ENCODE peak calls at places on chromosomes 13 and 19, in four cellular contexts. J is putamen; I is activated T-helper 9 cell treated with anti-CD3 and anti-CD28 coated beads, Interleukin-2, amount 50 U/mL, for 16 hours; A is left lung. P is an unnamed sample.

GRCh38 chr19:37691881-37692504 is 27.6 kb downstream of the ZNF607 start:
- DNase-seq in J (peak), I (peak), A (peak), P (peak)

GRCh38 chr13:109509154-109509905 is 277.1 kb downstream of the IRS2 start:
- DNase-seq in J (no peak), I (no peak), A (no peak), P (no peak)

GRCh38 chr19:2064395-2064787 is 13.3 kb upstream of the MKNK2 start:
- DNase-seq in J (no peak), I (no peak), A (no peak), P (no peak)

GRCh38 chr19:20154636-20155035 is 12.4 kb upstream of the ZNF486 start:
- DNase-seq in J (no peak), I (no peak), A (no peak), P (no peak)

GRCh38 chr13:98447881-98448641 is 128.8 kb downstream of the STK24 start:
- DNase-seq in J (peak), I (no peak), A (no peak), P (no peak)

GRCh38 chr13:51122868-51123267 is 11.8 kb upstream of the C13orf42 start:
- DNase-seq in J (no peak), I (no peak), A (no peak), P (no peak)

GRCh38 chr19:16386619-16387240 is 62.1 kb downstream of the KLF2 start:
- DNase-seq in J (no peak), I (no peak), A (no peak), P (no peak)

GRCh38 chr13:99133848-99134247 is 66.8 kb upstream of the UBAC2 start:
- DNase-seq in J (no peak), I (no peak), A (no peak), P (no peak)

GRCh38 chr19:7394728-7395359 is 46.1 kb downstream of the ARHGEF18 start:
- DNase-seq in J (peak), I (peak), A (peak), P (peak)

GRCh38 chr19:39852882-39853281 is 6.7 kb upstream of the FBL start:
- DNase-seq in J (no peak), I (no peak), A (no peak), P (no peak)

GRCh38 chr13:52070929-52071523 is 46.5 kb downstream of the UTP14C start:
- DNase-seq in J (no peak), I (no peak), A (no peak), P (no peak)

GRCh38 chr13:52446265-52446664 is 4.2 kb downstream of the VPS36 start:
- DNase-seq in J (no peak), I (no peak), A (no peak), P (no peak)

GRCh38 chr13:48502601-48503319 is 30.1 kb downstream of the RCBTB2 start:
- DNase-seq in J (no peak), I (no peak), A (peak), P (no peak)

GRCh38 chr13:98450495-98451167 is 126.3 kb downstream of the STK24 start:
- DNase-seq in J (peak), I (no peak), A (no peak), P (no peak)

GRCh38 chr13:48891586-48891985 is 84.1 kb upstream of the FNDC3A start:
- DNase-seq in J (no peak), I (no peak), A (no peak), P (no peak)

GRCh38 chr19:49592486-49593232 is 1.7 kb downstream of the PRR12 start:
- DNase-seq in J (peak), I (no peak), A (no peak), P (no peak)

GRCh38 chr13:111122056-111122455 is 6.9 kb downstream of the ARHGEF7 start:
- DNase-seq in J (no peak), I (no peak), A (no peak), P (no peak)

GRCh38 chr19:39083599-39083982 is 577 bp upstream of the ACP7 start:
- DNase-seq in J (no peak), I (no peak), A (no peak), P (no peak)

GRCh38 chr13:27524981-27525975 is 74.9 kb upstream of the MTIF3 start:
- DNase-seq in J (no peak), I (no peak), A (no peak), P (no peak)

GRCh38 chr13:104522235-104523072 is 1456.2 kb upstream of the SLC10A2 start:
- DNase-seq in J (no peak), I (no peak), A (peak), P (no peak)

GRCh38 chr13:100323937-100324336 is 235.0 kb downstream of the PCCA start:
- DNase-seq in J (no peak), I (no peak), A (no peak), P (no peak)

GRCh38 chr19:6853868-6854267 is 33.5 kb upstream of the ADGRE1 start:
- DNase-seq in J (no peak), I (no peak), A (no peak), P (no peak)

GRCh38 chr13:98265669-98266551 is 88.8 kb upstream of the RNF113B start:
- DNase-seq in J (no peak), I (no peak), A (no peak), P (no peak)

GRCh38 chr19:51525731-51526130 is 5.7 kb downstream of the SIGLEC6 start:
- DNase-seq in J (no peak), I (no peak), A (no peak), P (no peak)

GRCh38 chr13:112910616-112911280 is 58.3 kb upstream of the MCF2L start:
- DNase-seq in J (no peak), I (no peak), A (peak), P (no peak)

GRCh38 chr13:110001622-110002275 is 215.4 kb upstream of the IRS2 start:
- DNase-seq in J (no peak), I (no peak), A (no peak), P (no peak)

GRCh38 chr19:7614859-7615741 is 14.2 kb downstream of the XAB2 start:
- DNase-seq in J (no peak), I (no peak), A (no peak), P (no peak)

GRCh38 chr13:100584901-100585300 is 3.7 kb downstream of the GGACT start:
- DNase-seq in J (no peak), I (no peak), A (no peak), P (no peak)

GRCh38 chr19:51365211-51366049 is 758 bp downstream of the ETFB start:
- DNase-seq in J (peak), I (no peak), A (no peak), P (no peak)

GRCh38 chr19:51807111-51807701 is 12.2 kb downstream of the FPR3 start:
- DNase-seq in J (no peak), I (no peak), A (no peak), P (no peak)

GRCh38 chr13:105611424-105611823 is 924.0 kb downstream of the EFNB2 start:
- DNase-seq in J (no peak), I (no peak), A (no peak), P (no peak)

GRCh38 chr13:97495678-97496077 is 61.7 kb downstream of the RAP2A start:
- DNase-seq in J (no peak), I (no peak), A (no peak), P (no peak)

P was measured in activated CD4-positive, CD25-positive, alpha-beta regulatory T cell treated with anti-CD3 and anti-CD28 coated beads, Interleukin-2, amount 50 U/mL, for 16 hours.